ENCODE peak calls at places on chromosome 16, in four cellular contexts. H, L, X and V are unnamed samples.

GRCh38 chr16:52436646-52437645 is 110.0 kb downstream of the TOX3 start:
- DNase-seq in H (no peak), L (no peak), X (no peak), V (peak; percentile 36)

GRCh38 chr16:17459903-17460521 is 10.7 kb downstream of the XYLT1 start:
- DNase-seq in H (no peak), L (no peak), X (no peak), V (no peak)

GRCh38 chr16:4314532-4315184 is 1.2 kb upstream of the GLIS2 start:
- DNase-seq in H (no peak), L (no peak), X (peak; percentile 44), V (peak; percentile 86)

GRCh38 chr16:29815032-29815721 is 775 bp upstream of the PAGR1 start:
- DNase-seq in H (no peak), L (no peak), X (peak; percentile 74), V (peak; percentile 83)

GRCh38 chr16:8720080-8720966 is 45.9 kb downstream of the ABAT start:
- DNase-seq in H (no peak), L (no peak), X (no peak), V (peak; percentile 96)

GRCh38 chr16:51573191-51573590 is 422.1 kb upstream of the SALL1 start:
- DNase-seq in H (no peak), L (no peak), X (no peak), V (no peak)

GRCh38 chr16:60073376-60073775 is 1339.3 kb upstream of the GOT2 start:
- DNase-seq in H (no peak), L (no peak), X (no peak), V (no peak)

GRCh38 chr16:48321307-48322036 is 63.7 kb downstream of the SIAH1 start:
- DNase-seq in H (no peak), L (no peak), X (peak; percentile 41), V (no peak)

GRCh38 chr16:70706948-70707465 is 21.2 kb upstream of the MTSS2 start:
- DNase-seq in H (no peak), L (no peak), X (no peak), V (no peak)

GRCh38 chr16:67718668-67719047 is 458 bp downstream of the GFOD2 start:
- DNase-seq in H (no peak), L (no peak), X (peak; percentile 18), V (peak; percentile 38)

GRCh38 chr16:79980650-79981521 is 380.3 kb upstream of the MAF start:
- DNase-seq in H (no peak), L (no peak), X (no peak), V (peak; percentile 14)

GRCh38 chr16:86929149-86929871 is 351.0 kb downstream of the FOXL1 start:
- DNase-seq in H (no peak), L (peak; percentile 13), X (no peak), V (no peak)

GRCh38 chr16:65318590-65319267 is 196.9 kb upstream of the CDH11 start:
- DNase-seq in H (no peak), L (no peak), X (no peak), V (no peak)

GRCh38 chr16:89408315-89408714 is 82.0 kb downstream of the ANKRD11 start:
- DNase-seq in H (no peak), L (no peak), X (no peak), V (no peak)